ENCODE peak calls at places on chromosomes 7 and 10, in nine cellular contexts. T, I, H, G, C, V, E, Q and P are unnamed samples.

GRCh38 chr7:138587485-138587884 is 113.7 kb downstream of the SVOPL start:
- DNase-seq in T (no peak), I (no peak), H (no peak), G (no peak), C (no peak), V (no peak), E (no peak), Q (no peak), P (no peak)

GRCh38 chr7:112383671-112384417 is 66.4 kb upstream of the IFRD1 start:
- DNase-seq in T (peak), I (no peak), H (no peak), G (no peak), C (no peak), V (peak), E (no peak), Q (no peak), P (peak)

GRCh38 chr10:12358863-12359647 is 9.7 kb downstream of the CAMK1D start:
- DNase-seq in T (no peak), I (no peak), H (no peak), G (no peak), C (no peak), V (no peak), E (no peak), Q (peak), P (no peak)

GRCh38 chr10:70648427-70648826 is 23.9 kb upstream of the ADAMTS14 start:
- DNase-seq in T (no peak), I (no peak), H (no peak), G (no peak), C (no peak), V (no peak), E (no peak), Q (no peak), P (peak)

GRCh38 chr10:110502851-110503301 is 5.2 kb downstream of the DUSP5 start:
- DNase-seq in T (peak), I (no peak), H (peak), G (no peak), C (no peak), V (peak), E (no peak), Q (no peak), P (peak)

GRCh38 chr7:19899517-19899916 is 126.1 kb upstream of the TMEM196 start:
- DNase-seq in T (peak), I (no peak), H (no peak), G (no peak), C (no peak), V (peak), E (no peak), Q (no peak), P (peak)

GRCh38 chr10:59954296-59954695 is 47.9 kb upstream of the CCDC6 start:
- DNase-seq in T (peak), I (no peak), H (no peak), G (no peak), C (no peak), V (peak), E (no peak), Q (no peak), P (peak)

GRCh38 chr10:46233101-46233500 is 53.7 kb upstream of the ANTXRL start:
- DNase-seq in T (no peak), I (peak), H (peak), G (no peak), C (no peak), V (no peak), E (no peak), Q (no peak), P (no peak)

GRCh38 chr7:16564023-16564380 is 37.4 kb downstream of the LRRC72 start:
- DNase-seq in T (no peak), I (no peak), H (no peak), G (no peak), C (no peak), V (no peak), E (no peak), Q (no peak), P (no peak)

GRCh38 chr10:109899578-109900355 is 23.5 kb downstream of the XPNPEP1 start:
- DNase-seq in T (peak), I (no peak), H (no peak), G (no peak), C (no peak), V (peak), E (no peak), Q (no peak), P (peak)

GRCh38 chr7:36943591-36944430 is 219.5 kb upstream of the AOAH start:
- DNase-seq in T (no peak), I (no peak), H (no peak), G (no peak), C (no peak), V (no peak), E (no peak), Q (no peak), P (no peak)

DNA sequence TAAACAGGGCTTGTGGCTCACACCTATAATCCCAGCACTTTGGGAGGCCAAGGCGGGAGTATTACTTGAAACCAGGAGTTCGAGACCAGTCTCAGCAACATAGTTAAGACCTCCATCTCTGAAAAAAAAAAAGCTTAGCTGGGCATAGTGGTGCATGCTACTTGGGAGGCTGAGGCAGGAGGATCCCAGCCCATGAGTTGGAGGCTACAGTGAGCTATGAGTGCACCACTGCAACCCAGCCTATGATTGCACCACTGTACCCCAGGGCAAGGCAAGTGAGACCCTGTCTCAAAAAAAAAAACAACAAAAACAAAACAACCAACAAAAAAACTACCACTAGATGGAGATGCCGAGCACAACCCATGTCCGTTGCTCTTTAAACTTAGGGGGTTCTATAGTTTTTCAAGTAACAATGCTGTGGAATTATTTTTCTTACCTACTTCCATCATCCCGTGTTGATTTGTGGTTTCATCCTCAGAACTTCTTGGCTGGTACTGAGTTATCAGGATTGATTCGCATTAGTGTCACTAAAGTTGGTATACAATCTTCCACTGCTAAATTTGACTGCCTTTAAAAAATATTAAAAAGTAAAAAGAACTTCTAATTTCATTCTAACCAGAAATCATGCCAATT is 12.2 kb upstream of the REPIN1 start:
- DNase-seq in T (peak), I (no peak), H (no peak), G (no peak), C (no peak), V (peak), E (no peak), Q (no peak), P (peak)
- TF ChIP-seq CTCF in T (peak), I (peak), H (peak), G (peak), C (peak), V (peak), E (peak), Q (peak), P (peak)

GRCh38 chr10:75450654-75451419 is 19.4 kb downstream of the LRMDA start:
- DNase-seq in T (no peak), I (no peak), H (no peak), G (no peak), C (no peak), V (no peak), E (no peak), Q (no peak), P (no peak)

GRCh38 chr10:75456122-75456521 is 24.7 kb downstream of the LRMDA start:
- DNase-seq in T (no peak), I (peak), H (no peak), G (no peak), C (no peak), V (no peak), E (no peak), Q (no peak), P (no peak)

GRCh38 chr10:75451927-75452326 is 20.5 kb downstream of the LRMDA start:
- DNase-seq in T (no peak), I (no peak), H (no peak), G (no peak), C (no peak), V (no peak), E (no peak), Q (no peak), P (no peak)

GRCh38 chr10:75450062-75450429 is 18.6 kb downstream of the LRMDA start:
- DNase-seq in T (no peak), I (no peak), H (no peak), G (no peak), C (no peak), V (no peak), E (no peak), Q (no peak), P (no peak)

DNA sequence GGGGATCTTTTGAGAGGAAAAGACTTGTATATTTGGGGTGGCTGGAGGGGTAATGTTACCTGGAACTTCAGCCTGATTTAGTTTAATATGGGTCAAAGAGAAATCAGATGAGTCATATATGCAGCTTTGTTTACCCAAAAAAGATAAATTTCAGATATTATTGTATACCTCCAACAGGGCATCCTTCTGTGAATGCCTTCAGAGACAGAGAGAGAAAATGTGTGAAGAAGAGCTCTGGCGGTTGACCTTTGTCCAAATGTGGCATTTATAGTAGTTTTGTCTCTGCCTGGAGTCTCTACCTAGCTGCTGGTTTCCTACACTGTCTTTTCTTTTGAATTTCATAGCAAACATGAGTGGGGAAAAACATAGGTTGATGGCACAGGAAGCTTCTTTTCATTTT is 21.6 kb downstream of the LRMDA start:
- DNase-seq in T (no peak), I (no peak), H (no peak), G (no peak), C (no peak), V (no peak), E (no peak), Q (no peak), P (no peak)
- H3K4me3 ChIP-seq in T (no peak), I (no peak), H (no peak), G (no peak), C (no peak), V (no peak), E (no peak), Q (no peak), P (no peak)

DNA sequence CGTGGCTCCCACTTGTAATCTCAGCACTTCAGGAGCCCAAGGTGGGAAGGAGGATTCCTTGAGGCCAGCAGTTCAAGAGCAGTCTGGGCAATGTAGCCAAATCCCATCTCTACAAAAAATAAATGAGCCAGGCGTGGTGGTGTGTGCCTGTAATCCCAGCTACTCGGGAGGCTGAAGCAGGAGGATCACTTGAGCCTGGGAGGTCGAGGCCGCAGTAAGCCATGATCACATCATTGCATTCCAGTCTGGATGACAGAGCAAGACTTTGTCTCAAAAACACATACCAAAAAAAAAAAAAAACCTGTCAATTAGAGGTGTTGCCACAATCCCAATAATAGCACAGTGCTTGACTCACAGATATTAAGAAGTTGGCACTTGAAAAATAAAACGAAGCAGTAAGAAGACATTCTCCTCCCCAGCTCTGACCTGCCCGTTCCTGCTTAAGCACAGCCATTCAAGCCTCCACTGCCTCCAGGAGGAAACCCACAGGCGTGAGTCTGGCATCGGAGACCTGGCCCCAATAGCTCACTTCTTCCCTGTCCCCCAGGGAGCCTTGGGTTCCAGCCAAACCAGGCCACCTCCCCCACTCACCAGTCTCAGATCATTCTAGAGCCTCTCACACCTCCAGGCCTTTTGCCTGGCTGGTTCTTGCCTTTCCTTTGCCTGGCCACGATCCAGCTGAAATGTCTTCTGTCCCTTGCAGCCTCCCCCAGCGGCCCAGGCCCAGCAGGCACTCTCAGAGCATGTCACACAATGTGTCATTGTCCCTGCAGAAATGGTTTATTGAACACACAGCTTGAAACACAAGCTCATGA is 45.3 kb upstream of the GTF2I start:
- DNase-seq in T (no peak), I (no peak), H (no peak), G (no peak), C (no peak), V (peak), E (no peak), Q (no peak), P (peak)
- TF ChIP-seq CTCF in T (no peak), I (no peak), H (no peak), G (no peak), C (no peak), V (no peak), E (no peak), Q (no peak), P (no peak)

DNA sequence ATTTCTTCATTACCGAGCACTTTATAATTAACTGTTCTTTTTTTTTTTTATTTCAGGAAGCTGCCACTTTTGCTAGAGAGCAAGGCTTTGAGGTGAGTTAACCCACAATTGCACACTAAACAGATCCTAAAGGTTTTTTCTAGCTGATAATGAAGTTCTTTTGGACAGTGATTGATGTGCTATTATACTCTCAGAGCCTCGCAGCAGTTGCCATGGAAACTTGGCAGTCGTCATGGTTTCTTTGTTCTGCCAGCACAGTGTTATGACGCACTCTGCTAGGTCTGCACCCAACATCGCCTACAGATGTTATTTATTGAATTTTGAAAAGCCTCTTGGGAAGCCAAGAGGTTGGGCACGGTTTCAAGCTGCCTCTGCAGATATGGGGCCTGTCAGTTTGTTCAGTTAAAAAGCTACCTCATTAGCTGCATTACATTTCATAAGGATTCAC is 237.2 kb upstream of the KAT6B start:
- DNase-seq in T (peak), I (peak), H (peak), G (peak), C (peak), V (peak), E (peak), Q (peak), P (peak)
- H3K4me3 ChIP-seq in T (no peak), I (no peak), H (no peak), G (no peak), C (no peak), V (no peak), E (no peak), Q (no peak), P (no peak)

GRCh38 chr10:106396192-106396591 is 768.3 kb downstream of the SORCS1 start:
- DNase-seq in T (no peak), I (no peak), H (no peak), G (no peak), C (no peak), V (no peak), E (no peak), Q (no peak), P (no peak)

GRCh38 chr10:106401967-106402366 is 762.5 kb downstream of the SORCS1 start:
- DNase-seq in T (no peak), I (no peak), H (no peak), G (no peak), C (no peak), V (no peak), E (no peak), Q (no peak), P (no peak)

GRCh38 chr10:106402455-106402854 is 762.1 kb downstream of the SORCS1 start:
- DNase-seq in T (no peak), I (no peak), H (no peak), G (no peak), C (no peak), V (no peak), E (no peak), Q (no peak), P (peak)

GRCh38 chr10:106399112-106399511 is 765.4 kb downstream of the SORCS1 start:
- DNase-seq in T (no peak), I (no peak), H (no peak), G (no peak), C (no peak), V (no peak), E (no peak), Q (no peak), P (no peak)

DNA sequence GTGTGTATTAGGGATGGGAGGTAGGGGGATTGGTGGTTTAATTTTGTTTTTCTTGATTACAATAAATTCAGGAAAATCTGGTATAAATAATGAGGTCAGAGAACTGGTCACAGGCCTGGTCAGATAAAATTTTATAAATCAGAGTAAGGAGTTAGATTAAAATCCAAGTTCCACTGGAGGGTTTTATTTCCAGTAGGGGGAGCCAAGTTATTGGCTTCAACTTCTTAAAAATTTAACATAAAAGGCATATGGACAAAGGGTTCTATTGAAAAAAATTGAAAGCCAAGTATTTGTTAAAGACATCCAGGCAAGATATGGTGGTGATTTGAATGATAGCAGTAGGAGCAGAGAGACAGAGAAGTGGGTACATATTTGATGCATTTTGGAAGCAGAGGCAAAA is 763.3 kb downstream of the SORCS1 start:
- DNase-seq in T (peak), I (no peak), H (no peak), G (no peak), C (no peak), V (peak), E (no peak), Q (no peak), P (peak)
- TF ChIP-seq CTCF in T (peak), I (no peak), H (no peak), G (peak), C (no peak), V (peak), E (peak), Q (no peak), P (peak)

GRCh38 chr10:96747734-96748550 is 27.6 kb upstream of the PIK3AP1 start:
- DNase-seq in T (no peak), I (no peak), H (no peak), G (no peak), C (no peak), V (no peak), E (no peak), Q (no peak), P (no peak)

GRCh38 chr10:96756111-96756903 is 36.0 kb upstream of the PIK3AP1 start:
- DNase-seq in T (no peak), I (no peak), H (no peak), G (no peak), C (no peak), V (no peak), E (no peak), Q (no peak), P (no peak)

GRCh38 chr10:96753956-96754355 is 33.6 kb upstream of the PIK3AP1 start:
- DNase-seq in T (no peak), I (no peak), H (no peak), G (no peak), C (no peak), V (no peak), E (no peak), Q (no peak), P (no peak)

GRCh38 chr10:96746503-96746902 is 26.2 kb upstream of the PIK3AP1 start:
- DNase-seq in T (peak), I (no peak), H (no peak), G (no peak), C (no peak), V (peak), E (no peak), Q (no peak), P (peak)

GRCh38 chr10:96752380-96752779 is 32.1 kb upstream of the PIK3AP1 start:
- DNase-seq in T (no peak), I (no peak), H (no peak), G (no peak), C (no peak), V (no peak), E (no peak), Q (no peak), P (no peak)
- H3K4me3 ChIP-seq in T (no peak), I (no peak), H (no peak), G (no peak), C (no peak), V (no peak), E (no peak), Q (no peak), P (no peak)

GRCh38 chr10:126302195-126302594 is 86.1 kb downstream of the ADAM12 start:
- DNase-seq in T (no peak), I (no peak), H (no peak), G (no peak), C (no peak), V (no peak), E (no peak), Q (no peak), P (peak)

DNA sequence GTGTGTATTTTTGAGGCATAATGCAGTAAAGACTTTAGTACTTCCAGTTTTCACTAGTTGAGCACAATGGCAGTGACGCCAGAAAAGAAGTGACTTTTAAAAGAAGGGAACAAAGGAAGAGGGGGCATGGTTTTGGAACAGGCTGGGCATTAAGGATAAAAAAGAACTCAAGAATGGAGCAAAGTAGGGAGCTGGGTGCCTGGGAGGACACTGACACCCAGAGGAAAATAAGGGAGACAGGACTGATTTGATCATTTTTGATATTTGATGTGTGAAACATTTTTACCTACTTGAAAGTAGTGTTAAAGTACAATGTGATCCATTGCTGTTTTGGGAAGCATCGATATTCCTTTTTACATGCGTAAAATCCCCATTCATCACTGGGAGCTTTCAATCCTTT is 85.4 kb downstream of the ADAM12 start:
- DNase-seq in T (peak), I (no peak), H (no peak), G (no peak), C (no peak), V (peak), E (no peak), Q (no peak), P (peak)
- TF ChIP-seq CTCF in T (peak), I (peak), H (peak), G (peak), C (no peak), V (peak), E (peak), Q (no peak), P (peak)